ENCODE peak calls at places on chromosomes 16 and 17, in six cellular contexts. J is adrenal gland, K is A673, M is OCI-LY7, Q is gastrocnemius medialis, C is kidney. A is an unnamed sample.
A peak's percentile ranks its signal among the peaks of the same experiment; 100 is the strongest.

GRCh38 chr17:76805319-76805718 is 62.9 kb upstream of the MGAT5B start:
- DNase-seq in K (no peak), C (no peak), J (no peak), M (no peak), Q (no peak), A (no peak)

GRCh38 chr17:352421-353212 is at the start of gene RPH3AL:
- DNase-seq in Q (peak; percentile 53), K (no peak), J (peak; percentile 76), M (no peak), C (peak; percentile 93), A (no peak)

GRCh38 chr16:4517812-4518211 is 20.8 kb downstream of the CDIP1 start:
- DNase-seq in M (peak; percentile 49), J (no peak), K (peak; percentile 62), Q (no peak), C (no peak), A (no peak)

GRCh38 chr17:75240394-75241142 is 20.8 kb downstream of the GGA3 start:
- DNase-seq in C (peak; percentile 77), M (peak; percentile 72), K (peak; percentile 77), Q (peak; percentile 35), J (no peak), A (no peak)

GRCh38 chr17:48472485-48473281 is 42.7 kb upstream of the SKAP1 start:
- DNase-seq in K (no peak), Q (no peak), J (no peak), C (peak; percentile 84), M (peak; percentile 37), A (no peak)

GRCh38 chr16:83040174-83040573 is 413.4 kb downstream of the CDH13 start:
- DNase-seq in Q (no peak), C (no peak), K (no peak), J (no peak), M (no peak), A (no peak)

GRCh38 chr17:77306790-77307478 is 166.2 kb downstream of the SEC14L1 start:
- DNase-seq in J (no peak), M (no peak), Q (no peak), K (no peak), C (peak; percentile 75), A (no peak)

GRCh38 chr17:74211141-74211928 is 2.0 kb upstream of the TTYH2 start:
- DNase-seq in C (no peak), J (no peak), M (no peak), Q (peak; percentile 13), K (no peak), A (no peak)

GRCh38 chr17:35746956-35747355 is 6.1 kb downstream of the GAS2L2 start:
- DNase-seq in M (no peak), K (no peak), C (peak; percentile 56), Q (no peak), J (no peak), A (no peak)

GRCh38 chr17:81885454-81885853 is 5.9 kb downstream of the ALYREF start:
- DNase-seq in C (no peak), M (no peak), J (no peak), K (no peak), Q (peak; percentile 43), A (no peak)

GRCh38 chr16:11105038-11105903 is 150.7 kb downstream of the SOCS1 start:
- DNase-seq in C (peak; percentile 48), Q (peak; percentile 57), J (peak; percentile 76), M (peak; percentile 68), K (peak; percentile 95), A (no peak)

GRCh38 chr17:43840814-43841213 is 6.2 kb upstream of the CD300LG start:
- DNase-seq in J (no peak), K (peak; percentile 49), Q (no peak), M (no peak), C (no peak), A (no peak)

GRCh38 chr16:4327782-4328579 is 12.1 kb downstream of the GLIS2 start:
- DNase-seq in C (peak; percentile 95), J (peak; percentile 90), M (peak; percentile 69), Q (peak; percentile 52), K (peak; percentile 70), A (peak; percentile 73)

GRCh38 chr16:25635449-25635848 is 56.3 kb upstream of the HS3ST4 start:
- DNase-seq in M (no peak), K (no peak), J (no peak), C (no peak), Q (no peak), A (no peak)

GRCh38 chr16:70159355-70160348 is 13.9 kb upstream of the CLEC18C start:
- DNase-seq in Q (no peak), C (no peak), K (no peak), J (no peak), M (no peak), A (no peak)

GRCh38 chr17:21042434-21043295 is at the start of gene USP22:
- DNase-seq in J (no peak), K (no peak), C (no peak), Q (peak; percentile 98), M (peak; percentile 98), A (no peak)

GRCh38 chr17:77693301-77693700 is 265.2 kb upstream of the TNRC6C start:
- DNase-seq in C (no peak), K (no peak), Q (no peak), J (no peak), M (no peak), A (no peak)

GRCh38 chr16:50025544-50025931 is 513 bp downstream of the CNEP1R1 start:
- DNase-seq in J (peak; percentile 34), K (peak; percentile 36), C (no peak), Q (no peak), M (peak; percentile 36), A (no peak)

GRCh38 chr17:65231086-65231485 is 93.9 kb downstream of the RGS9 start:
- DNase-seq in J (no peak), C (no peak), K (peak; percentile 27), Q (no peak), M (peak; percentile 14), A (no peak)

GRCh38 chr17:58329035-58329807 is 626 bp upstream of the TSPOAP1 start:
- DNase-seq in C (peak; percentile 81), K (peak; percentile 37), M (peak; percentile 92), J (peak; percentile 44), Q (no peak), A (no peak)

GRCh38 chr16:53678756-53679334 is 24.8 kb downstream of the RPGRIP1L start:
- DNase-seq in Q (no peak), C (no peak), M (no peak), J (no peak), K (no peak), A (no peak)

GRCh38 chr17:4840893-4841242 is 7.7 kb downstream of the MINK1 start:
- DNase-seq in C (peak; percentile 43), J (no peak), M (no peak), K (no peak), Q (no peak), A (no peak)

GRCh38 chr16:50326835-50327465 is 41.8 kb downstream of the BRD7 start:
- DNase-seq in K (peak; percentile 24), J (peak; percentile 28), M (peak; percentile 68), Q (no peak), C (no peak), A (no peak)

DNA sequence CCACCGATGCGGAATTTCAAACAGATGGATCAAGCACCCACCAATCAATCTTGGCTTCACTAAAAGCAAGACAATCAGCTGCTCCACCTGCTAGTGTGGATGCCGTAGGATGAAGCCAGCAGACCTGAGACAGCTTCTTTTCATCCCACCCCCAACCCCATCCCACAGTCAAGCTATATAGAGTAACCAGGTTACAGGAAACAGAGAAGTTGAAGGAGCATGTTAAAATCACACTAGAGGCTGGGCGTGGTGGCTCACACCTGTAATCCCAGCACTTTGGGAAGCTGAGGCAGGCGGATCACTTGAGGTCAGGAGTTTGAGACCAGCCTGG is 37.7 kb downstream of the CMTM4 start:
- DNase-seq in J (no peak), C (no peak), Q (no peak), K (no peak), M (no peak), A (no peak)
- TF ChIP-seq CTCF in J (no peak), C (no peak), Q (no peak), K (no peak), M (no peak), A (no peak)

GRCh38 chr17:37743612-37743874 is 1.3 kb downstream of the HNF1B start:
- DNase-seq in M (no peak), J (no peak), Q (no peak), K (no peak), C (peak; percentile 80), A (no peak)

GRCh38 chr17:37742114-37742761 is 2.6 kb downstream of the HNF1B start:
- DNase-seq in C (peak; percentile 71), J (no peak), Q (no peak), K (peak; percentile 2), M (no peak), A (no peak)

GRCh38 chr17:37741334-37742113 is 3.3 kb downstream of the HNF1B start:
- DNase-seq in K (no peak), C (no peak), J (no peak), M (no peak), Q (no peak), A (no peak)

GRCh38 chr17:37743875-37744632 is 805 bp downstream of the HNF1B start:
- DNase-seq in Q (no peak), C (peak; percentile 76), J (no peak), K (no peak), M (no peak), A (no peak)

DNA sequence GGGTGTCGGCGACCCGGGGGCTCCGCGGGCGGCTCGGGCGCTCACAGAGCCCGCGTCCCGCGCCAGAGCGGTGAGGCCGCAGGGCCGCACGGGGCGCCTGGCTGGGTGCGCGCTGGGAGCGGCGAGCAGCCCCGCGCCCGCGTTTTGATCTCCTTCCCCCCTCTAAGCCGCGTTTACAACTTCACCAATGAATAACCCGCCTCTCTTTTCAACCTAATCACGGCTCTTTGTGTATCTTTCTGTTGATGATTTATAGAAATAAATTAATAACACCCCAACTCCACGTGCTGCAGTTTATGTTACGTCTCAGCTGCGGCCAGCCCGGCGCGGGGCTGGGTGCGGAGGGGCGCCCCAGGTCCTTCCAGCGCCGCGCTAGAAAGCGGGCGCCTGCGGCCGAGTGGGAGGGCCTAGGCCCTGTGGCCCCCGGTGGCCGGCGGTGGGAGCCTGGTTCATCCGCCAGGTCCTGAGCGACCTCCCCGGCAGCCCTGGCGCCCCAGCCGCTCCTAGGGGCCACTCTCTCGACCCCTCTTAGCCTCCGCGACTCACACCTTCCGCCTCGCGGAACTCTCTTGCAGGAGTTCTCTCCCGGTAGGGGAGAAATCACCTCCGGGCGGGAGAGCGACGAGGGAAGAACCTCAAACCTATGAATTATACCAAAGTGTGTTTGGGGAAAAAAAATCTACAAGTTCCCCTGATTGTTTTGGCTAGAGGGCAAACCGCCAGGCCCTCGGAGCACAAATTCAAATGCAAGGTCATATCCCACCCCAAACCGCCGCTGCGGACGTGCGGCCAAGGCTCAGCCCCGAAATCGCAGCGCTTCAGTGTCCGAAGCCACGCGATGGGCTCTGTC is 1.9 kb downstream of the HNF1B start:
- DNase-seq in J (no peak), Q (no peak), M (no peak), C (peak; percentile 63), K (no peak), A (no peak)
- H3K4me3 ChIP-seq in J (no peak overlapping the region), Q (peak overlapping the region; percentile 40), M (no peak overlapping the region), C (peak overlapping the region; percentile 84), K (no peak overlapping the region), A (no peak overlapping the region)

DNA sequence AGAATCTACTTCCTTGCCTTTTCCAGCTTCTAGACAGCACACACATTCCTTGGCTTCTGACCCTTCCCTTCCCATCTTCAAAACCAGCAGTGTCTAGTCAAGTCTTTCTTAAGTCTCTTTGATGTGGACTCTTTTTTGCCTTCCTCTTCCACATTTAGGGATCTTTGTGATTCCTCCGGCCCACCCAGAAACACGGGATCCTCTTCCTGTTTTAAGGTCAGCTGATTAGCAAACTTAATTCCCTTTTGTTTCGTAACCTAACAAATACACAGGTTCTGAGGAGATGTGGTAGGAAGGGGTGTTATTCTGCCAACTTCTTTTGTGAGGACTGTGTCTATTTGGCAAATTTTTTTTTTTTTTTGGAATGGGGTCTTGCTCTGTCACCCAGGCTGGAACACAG is 14.8 kb downstream of the KNOP1 start:
- DNase-seq in K (no peak), Q (no peak), C (no peak), M (no peak), J (no peak), A (no peak)
- H3K27ac ChIP-seq in K (no peak overlapping the region), Q (peak overlapping the region; percentile 84), C (no peak overlapping the region), M (no peak overlapping the region), J (no peak overlapping the region), A (no peak overlapping the region)

GRCh38 chr16:9499921-9500593 is 408.6 kb downstream of the HAPSTR1 start:
- DNase-seq in Q (no peak), J (no peak), M (no peak), K (peak; percentile 33), C (no peak), A (no peak)
- TF ChIP-seq CTCF in Q (no peak), J (no peak), M (no peak), K (no peak), C (no peak), A (no peak)